ENCODE peak calls at places on chromosomes 13 and 19, in ten cellular contexts. One of them, this sample, is unnamed.

GRCh38 chr19:1122972-1123363 is 19.2 kb downstream of the GPX4 start:
- DNase-seq in A549: peak; percentile 84
- DNase-seq in stomach: peak; percentile 80
- DNase-seq in sigmoid colon: no peak
- DNase-seq in HepG2: peak; percentile 29
- DNase-seq in upper lobe of left lung: peak; percentile 69
- DNase-seq in H1: no peak
- DNase-seq in transverse colon: peak; percentile 85
- DNase-seq in ovary: peak; percentile 64
- DNase-seq in suprapubic skin: no peak
- DNase-seq in this sample: no peak

GRCh38 chr13:46914341-46914740 is 17.5 kb upstream of the HTR2A start:
- DNase-seq in H1: no peak
- DNase-seq in upper lobe of left lung: no peak
- DNase-seq in A549: no peak
- DNase-seq in sigmoid colon: no peak
- DNase-seq in suprapubic skin: no peak
- DNase-seq in ovary: no peak
- DNase-seq in stomach: no peak
- DNase-seq in transverse colon: no peak
- DNase-seq in HepG2: no peak
- DNase-seq in this sample: no peak

GRCh38 chr19:17688853-17689595 is 870 bp upstream of the UNC13A start:
- DNase-seq in ovary: no peak
- DNase-seq in A549: no peak
- DNase-seq in transverse colon: no peak
- DNase-seq in suprapubic skin: no peak
- DNase-seq in H1: no peak
- DNase-seq in HepG2: no peak
- DNase-seq in sigmoid colon: no peak
- DNase-seq in upper lobe of left lung: no peak
- DNase-seq in stomach: no peak
- DNase-seq in this sample: no peak

GRCh38 chr13:73335938-73336337 is 277.1 kb downstream of the KLF5 start:
- DNase-seq in HepG2: no peak
- DNase-seq in upper lobe of left lung: no peak
- DNase-seq in ovary: no peak
- DNase-seq in stomach: no peak
- DNase-seq in suprapubic skin: no peak
- DNase-seq in A549: peak; percentile 28
- DNase-seq in sigmoid colon: no peak
- DNase-seq in H1: no peak
- DNase-seq in transverse colon: no peak
- DNase-seq in this sample: no peak

GRCh38 chr19:45016388-45017314 is 15.4 kb downstream of the RELB start:
- DNase-seq in H1: no peak
- DNase-seq in suprapubic skin: peak; percentile 82
- DNase-seq in ovary: peak; percentile 54
- DNase-seq in sigmoid colon: peak; percentile 83
- DNase-seq in upper lobe of left lung: peak; percentile 36
- DNase-seq in transverse colon: peak; percentile 74
- DNase-seq in stomach: peak; percentile 83
- DNase-seq in HepG2: peak; percentile 78
- DNase-seq in A549: peak; percentile 78
- DNase-seq in this sample: peak; percentile 21

GRCh38 chr13:48405865-48406264 is 7.0 kb downstream of the LPAR6 start:
- DNase-seq in sigmoid colon: no peak
- DNase-seq in ovary: no peak
- DNase-seq in transverse colon: no peak
- DNase-seq in suprapubic skin: no peak
- DNase-seq in upper lobe of left lung: no peak
- DNase-seq in stomach: no peak
- DNase-seq in A549: no peak
- DNase-seq in HepG2: no peak
- DNase-seq in H1: no peak
- DNase-seq in this sample: no peak

GRCh38 chr13:98195054-98195791 is 18.2 kb upstream of the RNF113B start:
- DNase-seq in sigmoid colon: no peak
- DNase-seq in A549: no peak
- DNase-seq in ovary: no peak
- DNase-seq in H1: no peak
- DNase-seq in HepG2: no peak
- DNase-seq in transverse colon: peak; percentile 53
- DNase-seq in suprapubic skin: no peak
- DNase-seq in upper lobe of left lung: no peak
- DNase-seq in stomach: peak; percentile 44
- DNase-seq in this sample: no peak

GRCh38 chr19:32930567-32930966 is 41.2 kb downstream of the CEP89 start:
- DNase-seq in upper lobe of left lung: no peak
- DNase-seq in ovary: no peak
- DNase-seq in sigmoid colon: no peak
- DNase-seq in stomach: no peak
- DNase-seq in suprapubic skin: no peak
- DNase-seq in HepG2: no peak
- DNase-seq in H1: no peak
- DNase-seq in transverse colon: no peak
- DNase-seq in A549: no peak
- DNase-seq in this sample: no peak

GRCh38 chr19:30686252-30686762 is 314.1 kb downstream of the ZNF536 start:
- DNase-seq in stomach: no peak
- DNase-seq in upper lobe of left lung: no peak
- DNase-seq in ovary: peak; percentile 44
- DNase-seq in HepG2: no peak
- DNase-seq in sigmoid colon: peak; percentile 46
- DNase-seq in H1: no peak
- DNase-seq in transverse colon: no peak
- DNase-seq in A549: no peak
- DNase-seq in suprapubic skin: peak; percentile 32
- DNase-seq in this sample: no peak

GRCh38 chr13:31945202-31945978 is 86.2 kb upstream of the FRY start:
- DNase-seq in A549: peak; percentile 10
- DNase-seq in upper lobe of left lung: peak; percentile 77
- DNase-seq in suprapubic skin: peak; percentile 80
- DNase-seq in sigmoid colon: peak; percentile 79
- DNase-seq in H1: no peak
- DNase-seq in HepG2: no peak
- DNase-seq in stomach: peak; percentile 67
- DNase-seq in transverse colon: peak; percentile 27
- DNase-seq in ovary: peak; percentile 19
- DNase-seq in this sample: peak; percentile 63

GRCh38 chr13:41691276-41691675 is 233.9 kb downstream of the RGCC start:
- DNase-seq in stomach: no peak
- DNase-seq in H1: no peak
- DNase-seq in HepG2: no peak
- DNase-seq in A549: no peak
- DNase-seq in sigmoid colon: no peak
- DNase-seq in suprapubic skin: no peak
- DNase-seq in transverse colon: no peak
- DNase-seq in ovary: no peak
- DNase-seq in upper lobe of left lung: no peak
- DNase-seq in this sample: no peak

GRCh38 chr19:45154064-45154827 is 6.5 kb downstream of the NKPD1 start:
- DNase-seq in suprapubic skin: no peak
- DNase-seq in HepG2: peak; percentile 97
- DNase-seq in stomach: no peak
- DNase-seq in H1: no peak
- DNase-seq in upper lobe of left lung: no peak
- DNase-seq in ovary: no peak
- DNase-seq in transverse colon: no peak
- DNase-seq in A549: peak; percentile 73
- DNase-seq in sigmoid colon: no peak
- DNase-seq in this sample: no peak

GRCh38 chr19:15992014-15992413 is 43.2 kb downstream of the OR10H4 start:
- DNase-seq in suprapubic skin: no peak
- DNase-seq in upper lobe of left lung: no peak
- DNase-seq in sigmoid colon: no peak
- DNase-seq in ovary: no peak
- DNase-seq in A549: no peak
- DNase-seq in H1: no peak
- DNase-seq in transverse colon: no peak
- DNase-seq in HepG2: no peak
- DNase-seq in stomach: no peak
- DNase-seq in this sample: no peak

GRCh38 chr13:28583661-28584091 is 75.3 kb upstream of the POMP start:
- DNase-seq in ovary: no peak
- DNase-seq in A549: no peak
- DNase-seq in stomach: no peak
- DNase-seq in HepG2: no peak
- DNase-seq in upper lobe of left lung: no peak
- DNase-seq in suprapubic skin: no peak
- DNase-seq in H1: no peak
- DNase-seq in sigmoid colon: no peak
- DNase-seq in transverse colon: no peak
- DNase-seq in this sample: no peak

GRCh38 chr19:14775855-14776254 is 2.5 kb downstream of the ADGRE2 start:
- DNase-seq in stomach: peak; percentile 30
- DNase-seq in ovary: no peak
- DNase-seq in suprapubic skin: peak; percentile 78
- DNase-seq in H1: no peak
- DNase-seq in transverse colon: peak; percentile 17
- DNase-seq in HepG2: no peak
- DNase-seq in A549: no peak
- DNase-seq in sigmoid colon: no peak
- DNase-seq in upper lobe of left lung: peak; percentile 72
- DNase-seq in this sample: no peak

GRCh38 chr19:14772467-14772866 is 5.9 kb downstream of the ADGRE2 start:
- DNase-seq in upper lobe of left lung: no peak
- DNase-seq in sigmoid colon: no peak
- DNase-seq in HepG2: no peak
- DNase-seq in transverse colon: no peak
- DNase-seq in stomach: no peak
- DNase-seq in H1: no peak
- DNase-seq in A549: no peak
- DNase-seq in suprapubic skin: no peak
- DNase-seq in ovary: no peak
- DNase-seq in this sample: no peak

GRCh38 chr19:14772995-14773394 is 5.4 kb downstream of the ADGRE2 start:
- DNase-seq in ovary: no peak
- DNase-seq in A549: no peak
- DNase-seq in suprapubic skin: no peak
- DNase-seq in stomach: no peak
- DNase-seq in transverse colon: no peak
- DNase-seq in H1: no peak
- DNase-seq in HepG2: no peak
- DNase-seq in upper lobe of left lung: no peak
- DNase-seq in sigmoid colon: no peak
- DNase-seq in this sample: no peak

GRCh38 chr19:14770944-14771839 is 7.2 kb downstream of the ADGRE2 start:
- DNase-seq in ovary: no peak
- DNase-seq in suprapubic skin: peak; percentile 65
- DNase-seq in H1: no peak
- DNase-seq in HepG2: no peak
- DNase-seq in A549: no peak
- DNase-seq in stomach: no peak
- DNase-seq in transverse colon: no peak
- DNase-seq in upper lobe of left lung: no peak
- DNase-seq in sigmoid colon: no peak
- DNase-seq in this sample: no peak

DNA sequence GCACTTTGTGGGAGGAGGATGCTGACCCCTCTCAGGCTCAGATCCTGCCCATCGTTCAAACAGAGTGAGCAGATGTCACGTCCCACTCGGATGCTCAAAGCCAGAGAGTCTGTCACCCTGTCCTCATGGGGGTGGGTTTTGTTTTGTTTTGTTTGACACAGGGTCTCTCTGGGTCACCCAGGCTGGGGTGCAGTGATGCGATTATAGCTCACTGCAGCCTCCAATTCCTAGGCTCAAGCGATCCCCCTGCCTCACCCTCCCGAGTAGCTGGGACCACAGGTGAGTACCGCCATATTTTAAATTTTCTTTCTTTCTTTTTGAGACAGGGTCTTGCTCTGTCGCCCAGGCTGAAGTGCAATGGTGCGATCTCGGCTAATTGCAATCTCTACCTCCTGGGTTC is 4.0 kb downstream of the ADGRE2 start:
- DNase-seq in HepG2: no peak
- DNase-seq in ovary: no peak
- DNase-seq in H1: no peak
- DNase-seq in suprapubic skin: peak; percentile 40
- DNase-seq in A549: no peak
- DNase-seq in transverse colon: no peak
- DNase-seq in upper lobe of left lung: no peak
- DNase-seq in sigmoid colon: no peak
- DNase-seq in stomach: no peak
- DNase-seq in this sample: no peak
- TF ChIP-seq CTCF in HepG2: no peak
- TF ChIP-seq CTCF in ovary: no peak
- TF ChIP-seq CTCF in H1: no peak
- TF ChIP-seq CTCF in suprapubic skin: no peak
- TF ChIP-seq CTCF in A549: no peak
- TF ChIP-seq CTCF in transverse colon: no peak
- TF ChIP-seq CTCF in upper lobe of left lung: no peak
- TF ChIP-seq CTCF in sigmoid colon: no peak
- TF ChIP-seq CTCF in stomach: no peak
- TF ChIP-seq CTCF in this sample: no peak

GRCh38 chr19:48490980-48491792 is 20.4 kb downstream of the LMTK3 start:
- DNase-seq in sigmoid colon: no peak
- DNase-seq in suprapubic skin: no peak
- DNase-seq in A549: peak; percentile 73
- DNase-seq in HepG2: no peak
- DNase-seq in ovary: peak; percentile 69
- DNase-seq in H1: no peak
- DNase-seq in stomach: peak; percentile 56
- DNase-seq in upper lobe of left lung: peak; percentile 48
- DNase-seq in transverse colon: peak; percentile 66
- DNase-seq in this sample: no peak
- H3K4me3 ChIP-seq in sigmoid colon: no peak overlapping the region
- H3K4me3 ChIP-seq in suprapubic skin: peak overlapping the region; percentile 8
- H3K4me3 ChIP-seq in A549: peak overlapping the region; percentile 22
- H3K4me3 ChIP-seq in HepG2: no peak overlapping the region
- H3K4me3 ChIP-seq in ovary: peak overlapping the region; percentile 13
- H3K4me3 ChIP-seq in H1: peak overlapping the region; percentile 27
- H3K4me3 ChIP-seq in stomach: peak overlapping the region; percentile 28
- H3K4me3 ChIP-seq in upper lobe of left lung: peak overlapping the region; percentile 2
- H3K4me3 ChIP-seq in transverse colon: no peak overlapping the region
- H3K4me3 ChIP-seq in this sample: peak overlapping the region; percentile 16

GRCh38 chr19:18763674-18764590 is 27.2 kb downstream of the COMP start:
- DNase-seq in A549: no peak
- DNase-seq in transverse colon: no peak
- DNase-seq in sigmoid colon: no peak
- DNase-seq in HepG2: no peak
- DNase-seq in ovary: no peak
- DNase-seq in upper lobe of left lung: peak; percentile 68
- DNase-seq in H1: no peak
- DNase-seq in stomach: no peak
- DNase-seq in suprapubic skin: no peak
- DNase-seq in this sample: no peak
- TF ChIP-seq EP300 in A549: no peak
- TF ChIP-seq EP300 in transverse colon: no peak
- TF ChIP-seq EP300 in sigmoid colon: no peak
- TF ChIP-seq EP300 in HepG2: no peak
- TF ChIP-seq EP300 in ovary: no peak
- TF ChIP-seq EP300 in upper lobe of left lung: no peak
- TF ChIP-seq EP300 in H1: no peak
- TF ChIP-seq EP300 in stomach: no peak
- TF ChIP-seq EP300 in suprapubic skin: no peak
- TF ChIP-seq EP300 in this sample: no peak

DNA sequence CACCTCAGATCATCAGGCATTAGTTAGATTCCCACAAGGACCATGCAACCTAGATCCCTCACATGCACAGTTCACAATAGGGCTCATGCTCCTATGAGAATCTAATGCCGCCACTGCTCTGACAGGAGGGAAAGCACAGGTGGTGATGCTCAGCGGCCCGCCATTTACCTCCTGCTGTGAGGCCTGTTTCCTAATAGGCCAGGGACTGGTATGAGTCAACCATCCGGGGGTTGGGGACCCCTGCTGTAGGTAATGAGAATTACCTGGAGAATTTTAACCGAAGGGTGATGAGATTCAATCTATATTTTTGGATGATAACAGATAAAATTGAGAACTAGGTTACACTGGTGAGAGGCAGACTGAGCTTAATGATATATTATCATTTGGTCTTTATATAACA is 101.4 kb downstream of the LACC1 start:
- DNase-seq in A549: no peak
- DNase-seq in suprapubic skin: no peak
- DNase-seq in HepG2: peak; percentile 2
- DNase-seq in H1: peak; percentile 19
- DNase-seq in ovary: no peak
- DNase-seq in sigmoid colon: no peak
- DNase-seq in stomach: no peak
- DNase-seq in upper lobe of left lung: no peak
- DNase-seq in transverse colon: no peak
- DNase-seq in this sample: no peak
- TF ChIP-seq CTCF in A549: no peak
- TF ChIP-seq CTCF in suprapubic skin: no peak
- TF ChIP-seq CTCF in HepG2: no peak
- TF ChIP-seq CTCF in H1: peak; percentile 40
- TF ChIP-seq CTCF in ovary: no peak
- TF ChIP-seq CTCF in sigmoid colon: no peak
- TF ChIP-seq CTCF in stomach: no peak
- TF ChIP-seq CTCF in upper lobe of left lung: no peak
- TF ChIP-seq CTCF in transverse colon: no peak
- TF ChIP-seq CTCF in this sample: no peak

This sample was measured in tibial nerve.